ENCODE peak calls at places on chromosomes 3 and 15, in five cellular contexts. L, U, X, J and I are unnamed samples.

GRCh38 chr3:163132111-163132510 is 1635.5 kb downstream of the OTOL1 start:
- DNase-seq in X (no peak), J (no peak), L (no peak), U (no peak), I (no peak)

GRCh38 chr3:59469948-59470723 is 420.3 kb upstream of the CFAP20DC start:
- DNase-seq in J (no peak), L (no peak), X (peak), U (no peak), I (no peak)

GRCh38 chr3:4245671-4246070 is 57.5 kb upstream of the SETMAR start:
- DNase-seq in J (no peak), L (no peak), X (no peak), U (no peak), I (no peak)

GRCh38 chr3:50486219-50486888 is 17.1 kb downstream of the CACNA2D2 start:
- DNase-seq in L (no peak), X (no peak), J (no peak), U (no peak), I (no peak)

GRCh38 chr3:181076558-181076957 is 87.0 kb upstream of the DNAJC19 start:
- DNase-seq in U (no peak), X (no peak), J (no peak), L (no peak), I (no peak)

GRCh38 chr3:193190387-193190786 is 50.6 kb upstream of the PLAAT1 start:
- DNase-seq in J (no peak), L (peak), U (no peak), X (no peak), I (peak)

GRCh38 chr3:183098538-183099025 is 714 bp downstream of the MCCC1 start:
- DNase-seq in L (no peak), J (no peak), U (no peak), X (no peak), I (no peak)

GRCh38 chr3:128969993-128970740 is 23.7 kb downstream of the CFAP92 start:
- DNase-seq in U (peak), J (no peak), X (peak), L (peak), I (peak)

GRCh38 chr15:50227076-50227475 is 38.5 kb downstream of the HDC start:
- DNase-seq in U (no peak), J (no peak), X (peak), L (peak), I (no peak)

GRCh38 chr3:31288641-31289100 is 244.1 kb upstream of the STT3B start:
- DNase-seq in X (no peak), L (peak), J (no peak), U (no peak), I (peak)

GRCh38 chr3:115766587-115767492 is 143.5 kb downstream of the GAP43 start:
- DNase-seq in J (no peak), X (peak), U (no peak), L (peak), I (peak)

GRCh38 chr3:69236808-69237707 is 114.7 kb upstream of the LMOD3 start:
- DNase-seq in J (no peak), L (no peak), X (no peak), U (no peak), I (no peak)

DNA sequence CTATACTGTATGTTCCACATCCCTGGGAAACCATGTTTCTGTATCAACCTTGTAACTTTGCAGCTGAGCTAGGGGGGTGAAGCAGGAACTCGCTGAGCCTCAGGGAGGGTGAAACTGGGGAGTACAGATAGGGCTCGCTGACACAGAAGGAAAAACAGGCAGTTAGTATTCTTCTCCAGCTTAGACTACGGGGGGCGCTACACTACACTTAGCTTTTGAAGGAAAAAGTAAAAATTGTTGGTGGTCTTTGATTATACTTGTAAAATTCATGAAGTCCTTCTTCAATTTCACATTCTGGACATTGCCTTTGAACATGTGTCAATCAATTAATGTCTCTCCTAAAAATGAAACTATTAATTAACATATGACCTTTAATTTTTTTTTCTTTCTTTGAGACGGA is 73.5 kb upstream of the RGMA start:
- DNase-seq in X (no peak), L (no peak), J (no peak), U (no peak), I (no peak)
- TF ChIP-seq CTCF in X (no peak), L (no peak), J (no peak), U (no peak), I (no peak)

DNA sequence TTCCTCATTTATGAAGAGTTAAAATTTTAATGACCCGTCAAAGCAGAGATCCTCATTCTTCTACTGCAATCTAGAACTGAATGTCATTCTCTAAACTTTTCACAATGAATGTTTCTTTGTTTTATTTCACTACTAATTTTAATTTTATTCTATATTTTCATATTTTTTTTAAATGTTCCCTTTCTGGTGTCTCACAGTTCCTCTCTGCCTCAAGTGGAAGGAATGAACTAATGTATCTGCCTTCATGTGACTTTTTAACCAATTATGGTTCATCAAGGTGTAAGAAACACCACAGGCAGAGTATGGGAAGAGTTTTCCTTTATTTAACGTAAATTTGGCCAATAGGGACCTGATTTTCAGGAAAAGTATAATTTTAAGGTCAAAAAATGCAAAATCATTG is 441.7 kb downstream of the EPHA6 start:
- DNase-seq in X (no peak), J (no peak), U (no peak), L (no peak), I (no peak)
- TF ChIP-seq CTCF in X (no peak), J (no peak), U (no peak), L (no peak), I (no peak)

DNA sequence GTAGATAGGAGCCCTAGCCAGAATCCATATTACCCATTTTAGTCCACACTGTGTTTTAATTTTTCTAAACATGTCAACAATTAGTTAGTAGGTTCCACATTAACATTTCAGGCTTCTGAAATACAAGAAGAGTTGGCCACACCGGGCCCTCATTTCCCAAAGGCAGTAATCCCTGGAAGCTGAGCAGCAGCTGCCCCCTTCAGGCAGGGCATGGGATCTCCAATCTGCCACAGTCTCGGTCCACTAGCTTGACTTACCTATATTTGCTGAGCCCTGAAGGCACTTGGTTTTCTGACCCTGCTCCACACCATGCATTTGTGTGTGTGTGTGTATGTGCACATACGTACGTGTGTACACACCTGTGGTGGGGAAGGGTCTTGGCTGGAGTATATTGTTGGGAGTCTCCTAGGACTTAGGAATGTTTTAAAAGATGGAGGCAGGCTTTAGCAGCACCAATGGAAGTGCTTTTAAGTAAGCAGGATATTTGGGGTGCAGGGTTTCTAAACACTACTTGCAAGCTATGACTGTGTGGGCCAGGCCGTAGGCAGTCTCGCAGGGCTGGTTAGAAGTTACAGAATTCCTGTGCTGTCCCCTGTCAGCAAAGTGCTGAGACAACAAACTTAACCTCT is 71.2 kb upstream of the SOX14 start:
- DNase-seq in X (no peak), U (no peak), L (no peak), J (no peak), I (peak)
- TF ChIP-seq CTCF in X (no peak), U (no peak), L (no peak), J (peak), I (peak)

DNA sequence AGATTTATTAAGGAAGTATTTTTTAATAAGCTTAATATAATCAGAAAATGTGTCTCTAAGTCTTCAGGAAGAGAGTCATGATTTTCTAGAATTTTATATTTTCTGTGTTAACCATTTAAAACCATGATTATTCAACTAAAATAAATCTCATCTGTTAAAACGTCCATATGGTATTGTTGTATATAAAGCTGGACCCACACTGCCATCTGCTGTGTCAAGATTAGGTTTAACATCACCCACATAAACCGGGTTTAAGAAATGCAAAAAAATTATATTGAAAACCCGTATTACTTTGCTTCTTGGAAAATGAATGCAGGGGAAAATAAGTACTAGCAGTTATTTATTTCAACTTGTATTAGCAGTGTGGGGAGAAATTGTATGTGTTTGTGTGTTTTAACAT is 9.5 kb upstream of the CCDC66 start:
- DNase-seq in J (no peak), U (no peak), X (peak), L (no peak), I (no peak)
- TF ChIP-seq CTCF in J (no peak), U (no peak), X (peak), L (no peak), I (no peak)

GRCh38 chr15:70635895-70636294 is 127.5 kb downstream of the UACA start:
- DNase-seq in L (no peak), X (no peak), U (no peak), J (no peak), I (no peak)

GRCh38 chr15:70632981-70633380 is 130.4 kb downstream of the UACA start:
- DNase-seq in J (no peak), X (no peak), L (no peak), U (no peak), I (no peak)

GRCh38 chr15:70633394-70633793 is 130.0 kb downstream of the UACA start:
- DNase-seq in L (no peak), J (no peak), U (no peak), X (peak), I (peak)

GRCh38 chr15:70632079-70632850 is 131.1 kb downstream of the UACA start:
- DNase-seq in L (no peak), X (no peak), J (no peak), U (no peak), I (no peak)

GRCh38 chr15:70636540-70637165 is 126.7 kb downstream of the UACA start:
- DNase-seq in X (peak), J (no peak), L (peak), U (no peak), I (no peak)
- TF ChIP-seq CTCF in X (peak), J (no peak), L (peak), U (no peak), I (no peak)

GRCh38 chr3:52041118-52041847 is 15.1 kb downstream of the DUSP7 start:
- DNase-seq in U (no peak), J (no peak), X (no peak), L (no peak), I (no peak)
- TF ChIP-seq CTCF in U (peak), J (no peak), X (peak), L (peak), I (no peak)